ENCODE peak calls at places on chromosomes 4 and X, in nine cellular contexts. G is BJ; V is cardiac fibroblast; O is H7; W is cardiac muscle cell; P is skeletal muscle cell; B is suprapubic skin; L is CD8-positive, alpha-beta memory T cell; F is esophagus squamous epithelium. S is an unnamed sample.

GRCh38 chr4:158850800-158851644 is 82.2 kb downstream of the FNIP2 start:
- DNase-seq in F (no peak), G (no peak), W (peak), V (peak), B (no peak), L (no peak), O (peak), P (no peak), S (no peak)

GRCh38 chr4:8305851-8306361 is 36.4 kb downstream of the HTRA3 start:
- DNase-seq in L (no peak), P (no peak), W (no peak), B (peak), V (no peak), O (peak), F (no peak), G (no peak), S (peak)

GRCh38 chr4:25670991-25671390 is 15.3 kb downstream of the SLC34A2 start:
- DNase-seq in W (no peak), G (no peak), L (no peak), V (no peak), O (no peak), F (no peak), P (no peak), B (no peak), S (no peak)

GRCh38 chr4:189022441-189023035 is 883.3 kb downstream of the TRIML1 start:
- DNase-seq in G (peak), F (no peak), L (no peak), V (peak), W (no peak), P (peak), O (no peak), B (no peak), S (peak)

GRCh38 chr4:88857588-88857987 is 160.0 kb upstream of the NAP1L5 start:
- DNase-seq in B (no peak), O (no peak), V (peak), G (no peak), L (no peak), F (no peak), W (no peak), P (no peak), S (no peak)

GRCh38 chr4:76874176-76874575 is 23.8 kb downstream of the SOWAHB start:
- DNase-seq in G (no peak), O (no peak), B (no peak), L (no peak), P (no peak), W (no peak), F (no peak), V (no peak), S (no peak)

GRCh38 chr4:184016742-184017668 is 111.9 kb downstream of the STOX2 start:
- DNase-seq in L (no peak), O (no peak), V (no peak), B (no peak), G (no peak), F (no peak), P (no peak), W (no peak), S (peak)

GRCh38 chr4:26692014-26692726 is 108.3 kb downstream of the TBC1D19 start:
- DNase-seq in G (peak), F (no peak), O (peak), L (no peak), V (peak), W (no peak), B (no peak), P (no peak), S (no peak)

GRCh38 chr4:8698341-8699062 is 105.9 kb downstream of the CPZ start:
- DNase-seq in L (no peak), G (no peak), P (no peak), W (no peak), B (peak), F (no peak), V (no peak), O (peak), S (peak)

GRCh38 chr4:77852892-77853495 is 9.6 kb upstream of the MRPL1 start:
- DNase-seq in V (no peak), G (no peak), O (no peak), L (peak), P (no peak), W (no peak), B (no peak), F (no peak), S (no peak)

GRCh38 chr4:105991726-105992125 is 96.5 kb downstream of the NPNT start:
- DNase-seq in F (no peak), P (no peak), W (no peak), V (no peak), G (no peak), O (no peak), L (no peak), B (no peak), S (peak)

GRCh38 chr4:54100607-54101189 is 735 bp downstream of the GSX2 start:
- DNase-seq in B (no peak), L (no peak), F (no peak), O (peak), V (no peak), W (no peak), P (no peak), G (no peak), S (peak)

GRCh38 chrX:13891367-13892146 is 74.7 kb upstream of the GPM6B start:
- DNase-seq in B (no peak), W (no peak), L (no peak), O (no peak), F (no peak), V (no peak), G (no peak), P (no peak), S (no peak)

GRCh38 chr4:177404980-177405379 is 37.3 kb downstream of the AGA start:
- DNase-seq in L (no peak), W (no peak), V (no peak), B (no peak), P (no peak), G (no peak), O (no peak), F (no peak), S (no peak)

GRCh38 chrX:134813697-134814096 is 155.4 kb upstream of the PLAC1 start:
- DNase-seq in B (no peak), F (no peak), L (no peak), W (peak), O (no peak), P (no peak), G (no peak), V (no peak), S (no peak)

GRCh38 chr4:102477657-102478056 is 23.5 kb upstream of the NFKB1 start:
- DNase-seq in L (no peak), O (no peak), P (no peak), B (no peak), V (peak), W (no peak), G (peak), F (no peak), S (no peak)

GRCh38 chr4:112765317-112765989 is 128.5 kb downstream of the LARP7 start:
- DNase-seq in O (peak), B (no peak), V (peak), P (no peak), L (no peak), F (no peak), W (peak), G (no peak), S (peak)

GRCh38 chr4:52263612-52264011 is 212.5 kb downstream of the SPATA18 start:
- DNase-seq in P (no peak), W (no peak), V (no peak), B (no peak), G (no peak), F (no peak), L (no peak), O (no peak), S (no peak)

GRCh38 chrX:131830400-131831184 is 192.5 kb upstream of the STK26 start:
- DNase-seq in W (peak), V (peak), L (peak), B (no peak), P (no peak), O (peak), G (no peak), F (no peak), S (peak)

GRCh38 chrX:40734956-40735317 is 405 bp downstream of the MED14 start:
- DNase-seq in P (no peak), F (no peak), L (no peak), V (no peak), G (no peak), W (no peak), O (no peak), B (no peak), S (no peak)

GRCh38 chr4:76108467-76109181 is 34.1 kb downstream of the ART3 start:
- DNase-seq in O (peak), F (no peak), W (peak), V (peak), G (no peak), B (no peak), L (no peak), P (peak), S (peak)

GRCh38 chrX:107448625-107449468 is 605 bp upstream of the FRMPD3 start:
- DNase-seq in V (no peak), B (no peak), L (peak), O (peak), P (no peak), G (no peak), F (no peak), W (no peak), S (no peak)

GRCh38 chr4:8919651-8920288 is 48.1 kb upstream of the HMX1 start:
- DNase-seq in G (no peak), L (no peak), V (no peak), W (no peak), B (peak), O (peak), F (no peak), P (no peak), S (no peak)

GRCh38 chr4:6275351-6275750 is 5.7 kb downstream of the WFS1 start:
- DNase-seq in O (no peak), P (no peak), W (no peak), G (no peak), B (no peak), F (no peak), V (no peak), L (no peak), S (no peak)

GRCh38 chr4:6271206-6271605 is 1.6 kb downstream of the WFS1 start:
- DNase-seq in P (no peak), O (no peak), L (no peak), F (no peak), V (no peak), G (no peak), B (no peak), W (no peak), S (no peak)

GRCh38 chr4:6271701-6272465 is 2.2 kb downstream of the WFS1 start:
- DNase-seq in V (no peak), F (no peak), P (no peak), O (no peak), L (no peak), W (no peak), B (no peak), G (no peak), S (no peak)

GRCh38 chr4:6273661-6273990 is 4.0 kb downstream of the WFS1 start:
- DNase-seq in B (no peak), O (no peak), L (no peak), W (no peak), F (no peak), G (no peak), V (no peak), P (no peak), S (no peak)

GRCh38 chr4:6272863-6273660 is 3.4 kb downstream of the WFS1 start:
- DNase-seq in G (peak), P (no peak), W (peak), O (no peak), V (peak), B (no peak), L (no peak), F (no peak), S (peak)
- H3K4me3 ChIP-seq in G (no peak), P (no peak), W (no peak), O (no peak), V (no peak), B (no peak), L (no peak), F (no peak), S (no peak)

GRCh38 chr4:182144621-182145359 is 98.4 kb upstream of the TENM3 start:
- DNase-seq in P (no peak), W (no peak), G (no peak), B (no peak), L (no peak), O (peak), F (no peak), V (no peak), S (peak)
- H3K4me3 ChIP-seq in P (peak), W (peak), G (peak), B (peak), L (no peak), O (peak), F (peak), V (peak), S (peak)

GRCh38 chrX:47513697-47514085 is 30.7 kb upstream of the ZNF41 start:
- DNase-seq in W (no peak), O (no peak), V (no peak), B (no peak), L (no peak), F (no peak), G (no peak), P (no peak), S (no peak)
- H3K4me3 ChIP-seq in W (peak), O (peak), V (peak), B (peak), L (peak), F (peak), G (peak), P (peak), S (peak)

GRCh38 chr4:82797048-82797590 is 1.5 kb downstream of the SCD5 start:
- DNase-seq in V (no peak), B (no peak), W (peak), F (no peak), P (no peak), L (no peak), G (no peak), O (peak), S (peak)
- H3K4me3 ChIP-seq in V (peak), B (peak), W (peak), F (peak), P (peak), L (no peak), G (peak), O (peak), S (peak)

DNA sequence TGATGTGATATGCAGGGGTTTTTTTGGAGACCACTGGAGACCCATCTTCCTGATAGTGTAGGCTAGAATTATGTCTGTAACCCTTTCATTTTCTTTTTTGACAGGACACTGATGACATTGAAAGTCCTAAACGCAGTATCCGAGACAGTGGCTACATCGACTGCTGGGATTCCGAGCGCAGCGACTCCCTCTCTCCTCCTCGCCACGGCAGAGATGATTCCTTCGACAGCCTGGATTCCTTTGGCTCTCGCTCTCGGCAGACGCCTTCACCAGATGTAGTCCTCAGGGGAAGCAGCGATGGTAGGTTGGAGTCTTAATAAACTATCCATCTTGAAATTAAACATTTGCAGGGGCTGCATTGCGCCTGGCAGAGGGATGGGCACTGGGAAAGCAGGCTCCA is 75.4 kb downstream of the LIMCH1 start:
- DNase-seq in G (no peak), W (no peak), B (no peak), L (no peak), F (no peak), V (no peak), P (no peak), O (peak), S (no peak)
- H3K4me3 ChIP-seq in G (peak), W (no peak), B (peak), L (no peak), F (no peak), V (no peak), P (no peak), O (no peak), S (peak)

GRCh38 chrX:45022144-45022543 is 149.2 kb downstream of the KDM6A start:
- DNase-seq in W (no peak), V (no peak), P (no peak), O (no peak), L (no peak), B (no peak), G (no peak), F (no peak), S (no peak)
- H3K4me3 ChIP-seq in W (no peak), V (no peak), P (no peak), O (no peak), L (no peak), B (no peak), G (no peak), F (no peak), S (no peak)

GRCh38 chr4:173370477-173371291 is at the start of gene SAP30:
- DNase-seq in P (peak), F (peak), O (peak), W (peak), L (peak), B (peak), V (peak), G (peak), S (peak)
- H3K4me3 ChIP-seq in P (peak), F (peak), O (peak), W (peak), L (peak), B (peak), V (peak), G (peak), S (peak)

GRCh38 chr4:143351149-143351691 is 14.5 kb downstream of the GAB1 start:
- DNase-seq in V (no peak), O (no peak), B (no peak), L (no peak), P (no peak), F (no peak), G (no peak), W (no peak), S (no peak)
- H3K4me3 ChIP-seq in V (no peak), O (peak), B (no peak), L (no peak), P (no peak), F (no peak), G (no peak), W (no peak), S (no peak)

GRCh38 chrX:68433981-68434299 is 645 bp upstream of the OPHN1 start:
- DNase-seq in G (no peak), B (no peak), L (no peak), V (no peak), O (no peak), W (no peak), F (no peak), P (no peak), S (no peak)
- H3K4me3 ChIP-seq in G (peak), B (peak), L (peak), V (peak), O (peak), W (peak), F (peak), P (peak), S (no peak)

S was measured in BE2C.